ENCODE peak calls at places on chromosomes 12 and 14, in seven cellular contexts. D is body of pancreas; Z is heart right ventricle; K is right lobe of liver; Q is PC-3; B is CD4-positive, alpha-beta T cell; E is tibial artery. T is an unnamed sample.

GRCh38 chr12:269216-269615 is 6.6 kb upstream of the SLC6A13 start:
- DNase-seq in D (no peak), Z (no peak), K (no peak), Q (no peak), B (no peak), E (no peak), T (no peak)

GRCh38 chr12:65881965-65882413 is 57.7 kb downstream of the HMGA2 start:
- DNase-seq in D (peak; percentile 80), Z (peak; percentile 77), K (peak; percentile 30), Q (no peak), B (no peak), E (peak; percentile 92), T (peak; percentile 89)

GRCh38 chr12:64611430-64612286 is 1.4 kb downstream of the RASSF3 start:
- DNase-seq in D (peak; percentile 64), Z (peak; percentile 37), K (peak; percentile 60), Q (peak; percentile 39), B (no peak), E (peak; percentile 88), T (peak; percentile 88)

GRCh38 chr14:59055439-59056045 is 132.9 kb upstream of the DAAM1 start:
- DNase-seq in D (peak; percentile 46), Z (peak; percentile 13), K (no peak), Q (peak; percentile 92), B (no peak), E (no peak), T (no peak)

GRCh38 chr14:28776482-28777266 is 10.1 kb downstream of the FOXG1 start:
- DNase-seq in D (no peak), Z (no peak), K (no peak), Q (no peak), B (no peak), E (no peak), T (no peak)

GRCh38 chr12:67792185-67792584 is 143.6 kb downstream of the DYRK2 start:
- DNase-seq in D (peak; percentile 93), Z (no peak), K (no peak), Q (no peak), B (no peak), E (no peak), T (no peak)

GRCh38 chr14:68691031-68691864 is 101.6 kb downstream of the ZFP36L1 start:
- DNase-seq in D (no peak), Z (no peak), K (no peak), Q (no peak), B (no peak), E (peak; percentile 54), T (no peak)

GRCh38 chr12:109910969-109911348 is 10.9 kb downstream of the TCHP start:
- DNase-seq in D (no peak), Z (no peak), K (peak; percentile 39), Q (peak; percentile 64), B (no peak), E (no peak), T (no peak)

GRCh38 chr12:121217066-121217465 is 7.1 kb downstream of the P2RX4 start:
- DNase-seq in D (peak; percentile 39), Z (no peak), K (no peak), Q (peak; percentile 24), B (no peak), E (no peak), T (peak; percentile 29)

GRCh38 chr12:100359822-100360221 is 2.9 kb downstream of the SLC17A8 start:
- DNase-seq in D (no peak), Z (no peak), K (no peak), Q (peak; percentile 23), B (no peak), E (no peak), T (no peak)

GRCh38 chr14:104866451-104867370 is 1.6 kb downstream of the CEP170B start:
- DNase-seq in D (peak; percentile 4), Z (no peak), K (peak; percentile 17), Q (no peak), B (no peak), E (no peak), T (peak; percentile 70)

GRCh38 chr12:80509781-80510556 is 65.9 kb downstream of the PTPRQ start:
- DNase-seq in D (no peak), Z (no peak), K (no peak), Q (peak; percentile 55), B (no peak), E (no peak), T (no peak)

GRCh38 chr12:44874981-44875416 is 1.1 kb downstream of the NELL2 start:
- DNase-seq in D (no peak), Z (no peak), K (no peak), Q (no peak), B (peak; percentile 5), E (peak; percentile 54), T (no peak)

GRCh38 chr14:44846232-44846824 is 115.4 kb downstream of the KLHL28 start:
- DNase-seq in D (no peak), Z (no peak), K (no peak), Q (peak; percentile 75), B (no peak), E (no peak), T (no peak)

GRCh38 chr12:62292761-62293446 is 32.7 kb downstream of the USP15 start:
- DNase-seq in D (no peak), Z (no peak), K (no peak), Q (no peak), B (no peak), E (no peak), T (no peak)

GRCh38 chr12:56487448-56488040 is 417 bp downstream of the GLS2 start:
- DNase-seq in D (peak; percentile 82), Z (peak; percentile 10), K (peak; percentile 56), Q (peak; percentile 41), B (peak; percentile 15), E (no peak), T (no peak)

GRCh38 chr14:88507208-88507607 is 47.6 kb downstream of the PTPN21 start:
- DNase-seq in D (no peak), Z (no peak), K (no peak), Q (peak; percentile 33), B (no peak), E (no peak), T (no peak)

GRCh38 chr12:81520064-81520945 is 238.8 kb downstream of the PPFIA2 start:
- DNase-seq in D (no peak), Z (no peak), K (no peak), Q (no peak), B (no peak), E (no peak), T (no peak)

GRCh38 chr14:54567224-54567633 is 301 bp downstream of the SAMD4A start:
- DNase-seq in D (no peak), Z (peak; percentile 29), K (no peak), Q (no peak), B (no peak), E (no peak), T (no peak)

GRCh38 chr12:2960432-2960956 is 1.3 kb downstream of the TEAD4 start:
- DNase-seq in D (peak; percentile 34), Z (no peak), K (no peak), Q (peak; percentile 41), B (no peak), E (no peak), T (no peak)

GRCh38 chr12:2959508-2960431 is 573 bp downstream of the TEAD4 start:
- DNase-seq in D (peak; percentile 62), Z (peak; percentile 67), K (peak; percentile 69), Q (peak; percentile 45), B (no peak), E (peak; percentile 82), T (peak; percentile 77)

GRCh38 chr12:2959194-2959507 is at the start of gene TEAD4:
- DNase-seq in D (peak; percentile 81), Z (peak; percentile 65), K (peak; percentile 75), Q (peak; percentile 76), B (no peak), E (no peak), T (no peak)

GRCh38 chr12:2957816-2958431 is 1.3 kb upstream of the TEAD4 start:
- DNase-seq in D (no peak), Z (no peak), K (no peak), Q (no peak), B (no peak), E (no peak), T (no peak)

DNA sequence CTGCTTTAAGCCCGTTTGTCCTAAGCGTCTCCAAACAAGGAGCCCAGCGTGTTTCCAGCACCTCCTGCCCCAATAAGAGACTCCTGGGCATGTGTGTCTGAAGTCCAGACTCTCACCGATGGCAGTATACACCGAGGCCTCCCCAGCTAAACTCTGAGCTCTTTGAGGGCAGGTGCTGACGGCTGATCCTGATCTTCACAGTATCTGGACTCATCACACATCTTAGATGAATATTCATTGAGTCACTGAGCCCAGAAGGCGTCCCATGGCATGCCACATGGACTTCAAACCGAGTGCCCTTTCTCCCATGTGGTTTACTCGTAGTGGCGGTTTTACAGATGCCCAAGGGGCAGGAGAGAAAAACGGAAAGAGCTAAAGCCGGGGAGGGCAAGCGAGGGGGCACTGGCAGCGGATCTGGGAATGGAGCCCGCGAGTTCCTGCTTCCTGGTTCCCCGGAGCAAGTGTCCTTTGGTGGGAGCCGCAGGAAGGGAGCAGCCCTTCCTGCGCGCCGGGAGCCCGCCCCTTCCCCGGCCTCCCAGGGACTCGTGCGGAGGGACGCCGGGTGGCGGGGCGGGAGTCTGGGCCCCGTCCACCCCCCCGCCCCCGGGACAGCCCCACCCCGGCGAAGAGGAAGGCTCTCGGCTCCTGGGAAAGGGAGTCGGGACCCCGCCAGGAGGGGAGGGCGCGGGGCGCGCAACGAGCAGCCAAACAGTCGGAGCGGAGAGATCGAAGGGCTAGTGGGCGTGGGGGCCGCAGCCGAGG is 584 bp upstream of the TEAD4 start:
- DNase-seq in D (peak; percentile 82), Z (peak; percentile 57), K (peak; percentile 67), Q (peak; percentile 80), B (no peak), E (peak; percentile 78), T (peak; percentile 80)
- H3K27ac ChIP-seq in D (peak overlapping the region; percentile 94), Z (peak overlapping the region; percentile 88), K (no peak overlapping the region), Q (peak overlapping the region; percentile 90), B (no peak overlapping the region), E (peak overlapping the region; percentile 89), T (peak overlapping the region; percentile 48)

GRCh38 chr14:50559990-50560928 is at the start of gene ATL1:
- DNase-seq in D (peak; percentile 79), Z (peak; percentile 74), K (peak; percentile 53), Q (peak; percentile 68), B (peak; percentile 14), E (peak; percentile 91), T (peak; percentile 86)
- H3K27ac ChIP-seq in D (peak within 1 kb of the TSS; percentile 91), Z (peak within 1 kb of the TSS; percentile 84), K (peak within 1 kb of the TSS; percentile 4), Q (no peak within 1 kb of the TSS), B (no peak within 1 kb of the TSS), E (peak within 1 kb of the TSS; percentile 98), T (peak within 1 kb of the TSS; percentile 73)

DNA sequence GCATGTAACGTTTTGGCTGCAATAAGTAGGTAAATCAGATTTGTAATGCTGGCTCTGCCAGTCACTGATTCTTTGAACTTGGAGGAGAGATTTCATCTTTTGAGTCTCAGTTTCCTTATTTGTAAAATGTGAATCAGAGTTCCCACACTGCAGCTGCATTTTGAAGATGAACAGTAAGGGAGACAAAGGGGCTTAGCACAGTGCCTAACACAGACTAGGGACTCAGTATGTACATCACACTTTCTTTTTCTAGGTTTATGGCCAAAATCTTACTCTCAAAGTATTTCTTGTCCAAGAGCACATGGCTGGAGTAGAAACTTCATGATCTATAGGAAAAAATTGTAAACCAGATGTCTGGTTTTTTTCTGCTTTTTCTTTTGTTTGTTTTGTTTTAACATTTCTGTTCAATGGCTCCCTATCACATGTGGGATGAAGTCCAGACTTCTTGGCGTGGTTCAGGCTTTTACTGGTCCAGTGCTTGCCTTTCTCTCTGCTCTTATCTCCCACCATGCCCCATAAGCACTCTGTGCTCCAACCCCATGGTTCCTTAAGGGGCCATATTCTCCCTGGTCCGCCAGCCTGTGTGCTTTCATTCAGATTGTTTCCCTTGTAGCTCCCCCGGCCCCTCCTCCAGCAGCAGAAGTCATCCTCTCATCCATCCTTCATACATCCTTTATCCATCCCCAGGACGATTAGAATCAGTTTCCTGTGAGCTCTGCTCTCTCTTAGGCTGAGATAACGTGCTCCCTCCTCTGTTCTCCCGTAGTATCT is 58.0 kb downstream of the SYNE2 start:
- DNase-seq in D (no peak), Z (no peak), K (no peak), Q (no peak), B (no peak), E (no peak), T (no peak)
- H3K27ac ChIP-seq in D (no peak overlapping the region), Z (no peak overlapping the region), K (no peak overlapping the region), Q (no peak overlapping the region), B (no peak overlapping the region), E (no peak overlapping the region), T (no peak overlapping the region)

GRCh38 chr12:27844427-27845090 is 64.5 kb upstream of the MANSC4 start:
- DNase-seq in D (peak; percentile 70), Z (no peak), K (no peak), Q (no peak), B (no peak), E (no peak), T (no peak)
- H3K27ac ChIP-seq in D (no peak overlapping the region), Z (no peak overlapping the region), K (no peak overlapping the region), Q (no peak overlapping the region), B (no peak overlapping the region), E (no peak overlapping the region), T (no peak overlapping the region)